ENCODE peak calls at places on chromosomes 6 and 20, in six cellular contexts. One of them, this sample, is unnamed.

GRCh38 chr6:170031096-170031471 is 259.8 kb downstream of the DLL1 start:
- DNase-seq in HT1080: no peak
- DNase-seq in HCT116: no peak
- DNase-seq in NCI-H460: no peak
- DNase-seq in OCI-LY7: no peak
- DNase-seq in NCI-H226: no peak
- DNase-seq in this sample: peak

GRCh38 chr6:17673543-17674254 is 33.0 kb downstream of the NUP153 start:
- DNase-seq in NCI-H460: no peak
- DNase-seq in NCI-H226: no peak
- DNase-seq in OCI-LY7: no peak
- DNase-seq in HCT116: no peak
- DNase-seq in HT1080: no peak
- DNase-seq in this sample: no peak

GRCh38 chr20:32354592-32355416 is 3.3 kb upstream of the ASXL1 start:
- DNase-seq in NCI-H460: peak
- DNase-seq in NCI-H226: peak
- DNase-seq in OCI-LY7: no peak
- DNase-seq in HT1080: peak
- DNase-seq in HCT116: no peak
- DNase-seq in this sample: no peak

GRCh38 chr20:8812818-8813217 is 256.1 kb upstream of the PLCB4 start:
- DNase-seq in HCT116: no peak
- DNase-seq in NCI-H460: no peak
- DNase-seq in NCI-H226: no peak
- DNase-seq in HT1080: no peak
- DNase-seq in OCI-LY7: no peak
- DNase-seq in this sample: no peak

GRCh38 chr6:40819182-40819834 is 219.7 kb downstream of the UNC5CL start:
- DNase-seq in HT1080: no peak
- DNase-seq in NCI-H226: no peak
- DNase-seq in NCI-H460: no peak
- DNase-seq in HCT116: no peak
- DNase-seq in OCI-LY7: no peak
- DNase-seq in this sample: no peak

GRCh38 chr6:125871365-125871764 is 80.6 kb downstream of the NCOA7 start:
- DNase-seq in NCI-H460: no peak
- DNase-seq in OCI-LY7: no peak
- DNase-seq in HCT116: no peak
- DNase-seq in NCI-H226: no peak
- DNase-seq in HT1080: no peak
- DNase-seq in this sample: no peak

GRCh38 chr6:38552136-38552535 is 87.6 kb downstream of the BTBD9 start:
- DNase-seq in OCI-LY7: peak
- DNase-seq in NCI-H226: no peak
- DNase-seq in NCI-H460: no peak
- DNase-seq in HCT116: no peak
- DNase-seq in HT1080: no peak
- DNase-seq in this sample: no peak

GRCh38 chr20:9409981-9410380 is 104.4 kb upstream of the LAMP5 start:
- DNase-seq in NCI-H460: no peak
- DNase-seq in HCT116: no peak
- DNase-seq in OCI-LY7: no peak
- DNase-seq in NCI-H226: peak
- DNase-seq in HT1080: peak
- DNase-seq in this sample: no peak

GRCh38 chr6:41430875-41431274 is 95.5 kb downstream of the NCR2 start:
- DNase-seq in OCI-LY7: no peak
- DNase-seq in HCT116: peak
- DNase-seq in NCI-H460: peak
- DNase-seq in HT1080: peak
- DNase-seq in NCI-H226: peak
- DNase-seq in this sample: no peak

GRCh38 chr6:24332306-24332705 is 25.6 kb downstream of the DCDC2 start:
- DNase-seq in OCI-LY7: no peak
- DNase-seq in NCI-H460: no peak
- DNase-seq in NCI-H226: peak
- DNase-seq in HT1080: peak
- DNase-seq in HCT116: no peak
- DNase-seq in this sample: no peak

GRCh38 chr6:170210651-170211403 is 80.1 kb downstream of the DLL1 start:
- DNase-seq in HT1080: no peak
- DNase-seq in NCI-H460: no peak
- DNase-seq in HCT116: no peak
- DNase-seq in OCI-LY7: no peak
- DNase-seq in NCI-H226: no peak
- DNase-seq in this sample: no peak

GRCh38 chr6:155528335-155528734 is 72.7 kb upstream of the NOX3 start:
- DNase-seq in OCI-LY7: no peak
- DNase-seq in NCI-H226: no peak
- DNase-seq in NCI-H460: no peak
- DNase-seq in HT1080: no peak
- DNase-seq in HCT116: no peak
- DNase-seq in this sample: no peak

GRCh38 chr6:143689852-143690251 is 12.1 kb downstream of the PHACTR2 start:
- DNase-seq in NCI-H460: no peak
- DNase-seq in HCT116: no peak
- DNase-seq in HT1080: no peak
- DNase-seq in NCI-H226: peak
- DNase-seq in OCI-LY7: no peak
- DNase-seq in this sample: no peak

This sample was measured in chondrocyte.